ENCODE peak calls at places on chromosomes 4 and X, in four cellular contexts. One of them, this sample, is unnamed.

GRCh38 chr4:62252728-62253127 is 1052.6 kb downstream of the ADGRL3 start:
- DNase-seq in heart right ventricle: no peak
- DNase-seq in fibroblast of lung: no peak
- DNase-seq in hepatocyte: no peak
- DNase-seq in this sample: no peak

GRCh38 chrX:125295337-125295736 is 24.3 kb upstream of the TEX13C start:
- DNase-seq in heart right ventricle: no peak
- DNase-seq in fibroblast of lung: no peak
- DNase-seq in hepatocyte: no peak
- DNase-seq in this sample: no peak

GRCh38 chr4:2059034-2059725 is at the start of gene NAT8L:
- DNase-seq in heart right ventricle: no peak
- DNase-seq in fibroblast of lung: no peak
- DNase-seq in hepatocyte: peak; percentile 62
- DNase-seq in this sample: no peak

GRCh38 chr4:124334119-124334518 is 378.4 kb downstream of the ANKRD50 start:
- DNase-seq in heart right ventricle: peak; percentile 56
- DNase-seq in fibroblast of lung: peak; percentile 77
- DNase-seq in hepatocyte: peak; percentile 80
- DNase-seq in this sample: peak; percentile 52

GRCh38 chr4:125522992-125523391 is 208.2 kb downstream of the FAT4 start:
- DNase-seq in heart right ventricle: no peak
- DNase-seq in fibroblast of lung: no peak
- DNase-seq in hepatocyte: peak; percentile 5
- DNase-seq in this sample: no peak

GRCh38 chrX:155027509-155028066 is 944 bp downstream of the FUNDC2 start:
- DNase-seq in heart right ventricle: peak; percentile 27
- DNase-seq in fibroblast of lung: peak; percentile 77
- DNase-seq in hepatocyte: peak; percentile 49
- DNase-seq in this sample: peak; percentile 37

GRCh38 chr4:188076169-188076568 is 33.2 kb downstream of the TRIML2 start:
- DNase-seq in heart right ventricle: no peak
- DNase-seq in fibroblast of lung: no peak
- DNase-seq in hepatocyte: no peak
- DNase-seq in this sample: no peak

GRCh38 chr4:15958562-15958961 is 4.4 kb downstream of the FGFBP2 start:
- DNase-seq in heart right ventricle: no peak
- DNase-seq in fibroblast of lung: no peak
- DNase-seq in hepatocyte: no peak
- DNase-seq in this sample: no peak

GRCh38 chrX:105116541-105116940 is 104.0 kb downstream of the TEX13A start:
- DNase-seq in heart right ventricle: no peak
- DNase-seq in fibroblast of lung: no peak
- DNase-seq in hepatocyte: no peak
- DNase-seq in this sample: no peak

GRCh38 chr4:38189445-38189844 is 229.2 kb downstream of the PTTG2 start:
- DNase-seq in heart right ventricle: no peak
- DNase-seq in fibroblast of lung: peak; percentile 88
- DNase-seq in hepatocyte: no peak
- DNase-seq in this sample: no peak

DNA sequence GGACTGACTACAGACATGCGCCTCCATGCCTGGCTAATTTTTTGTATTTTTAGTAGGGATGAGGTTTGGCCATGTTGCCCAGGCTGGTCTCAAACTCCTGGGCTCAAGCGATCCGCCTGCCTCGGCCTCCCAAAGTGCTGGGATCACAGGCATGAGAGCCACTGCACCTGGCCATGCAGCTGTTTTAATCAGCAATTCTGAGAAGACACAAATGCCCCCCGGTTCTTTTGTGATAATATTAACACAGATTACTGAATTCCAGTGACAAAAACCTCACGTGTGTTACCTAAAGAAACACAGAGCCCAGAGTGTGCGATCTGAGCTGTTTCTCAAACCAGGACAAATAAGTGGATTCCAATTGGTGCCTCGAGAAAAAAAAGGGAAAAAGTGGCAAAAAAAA is 17.4 kb downstream of the DHRSX start:
- DNase-seq in heart right ventricle: no peak
- DNase-seq in fibroblast of lung: no peak
- DNase-seq in hepatocyte: no peak
- DNase-seq in this sample: no peak
- H3K4me1 ChIP-seq in heart right ventricle: peaks cover 30% of the 10 kb centered on the region
- H3K4me1 ChIP-seq in fibroblast of lung: peaks cover 9% of the 10 kb centered on the region
- H3K4me1 ChIP-seq in hepatocyte: no peaks in the 10 kb centered on the region
- H3K4me1 ChIP-seq in this sample: no peaks in the 10 kb centered on the region

DNA sequence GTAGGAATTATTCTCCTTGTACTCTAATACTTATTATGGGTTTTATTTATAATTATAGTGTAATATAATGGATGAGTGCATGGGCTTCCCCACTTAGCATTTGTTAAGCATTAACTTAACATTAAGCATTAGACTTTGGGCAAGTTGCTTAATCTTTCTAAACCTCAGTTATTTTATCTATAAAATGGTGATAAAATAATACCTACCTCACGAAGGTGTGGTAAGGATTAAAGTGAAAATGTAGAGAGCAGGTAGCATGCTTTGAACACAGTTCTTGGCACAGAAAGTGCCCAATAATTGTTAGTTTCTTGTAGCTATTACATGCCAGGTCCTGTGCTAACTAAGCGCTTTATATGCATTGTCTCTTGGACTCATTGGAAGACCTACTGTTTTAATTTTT is 2.6 kb downstream of the MSMO1 start:
- DNase-seq in heart right ventricle: no peak
- DNase-seq in fibroblast of lung: no peak
- DNase-seq in hepatocyte: no peak
- DNase-seq in this sample: peak; percentile 54
- H3K4me3 ChIP-seq in heart right ventricle: no peak overlapping the region
- H3K4me3 ChIP-seq in fibroblast of lung: peak overlapping the region; percentile 86
- H3K4me3 ChIP-seq in hepatocyte: peak overlapping the region; percentile 38
- H3K4me3 ChIP-seq in this sample: no peak overlapping the region

GRCh38 chr4:138218976-138219375 is 23.2 kb downstream of the SLC7A11 start:
- DNase-seq in heart right ventricle: no peak
- DNase-seq in fibroblast of lung: no peak
- DNase-seq in hepatocyte: no peak
- DNase-seq in this sample: no peak
- H3K36me3 ChIP-seq in heart right ventricle: no peaks in the 10 kb centered on the region
- H3K36me3 ChIP-seq in fibroblast of lung: peaks cover 2% of the 10 kb centered on the region
- H3K36me3 ChIP-seq in hepatocyte: no peaks in the 10 kb centered on the region
- H3K36me3 ChIP-seq in this sample: no peaks in the 10 kb centered on the region

GRCh38 chr4:163592207-163592606 is 97.7 kb downstream of the TMA16 start:
- DNase-seq in heart right ventricle: no peak
- DNase-seq in fibroblast of lung: no peak
- DNase-seq in hepatocyte: no peak
- DNase-seq in this sample: no peak
- H3K4me1 ChIP-seq in heart right ventricle: no peaks in the 10 kb centered on the region
- H3K4me1 ChIP-seq in fibroblast of lung: no peaks in the 10 kb centered on the region
- H3K4me1 ChIP-seq in hepatocyte: peaks cover 4% of the 10 kb centered on the region
- H3K4me1 ChIP-seq in this sample: no peaks in the 10 kb centered on the region

GRCh38 chrX:134601240-134601639 is 57.0 kb downstream of the PLAC1 start:
- DNase-seq in heart right ventricle: no peak
- DNase-seq in fibroblast of lung: peak; percentile 49
- DNase-seq in hepatocyte: no peak
- DNase-seq in this sample: no peak

GRCh38 chrX:134599173-134599914 is 58.9 kb downstream of the PLAC1 start:
- DNase-seq in heart right ventricle: peak; percentile 5
- DNase-seq in fibroblast of lung: peak; percentile 53
- DNase-seq in hepatocyte: no peak
- DNase-seq in this sample: no peak

GRCh38 chrX:134603806-134604700 is 54.2 kb downstream of the PLAC1 start:
- DNase-seq in heart right ventricle: no peak
- DNase-seq in fibroblast of lung: peak; percentile 86
- DNase-seq in hepatocyte: no peak
- DNase-seq in this sample: no peak

GRCh38 chrX:134602410-134602809 is 55.9 kb downstream of the PLAC1 start:
- DNase-seq in heart right ventricle: no peak
- DNase-seq in fibroblast of lung: no peak
- DNase-seq in hepatocyte: no peak
- DNase-seq in this sample: no peak

DNA sequence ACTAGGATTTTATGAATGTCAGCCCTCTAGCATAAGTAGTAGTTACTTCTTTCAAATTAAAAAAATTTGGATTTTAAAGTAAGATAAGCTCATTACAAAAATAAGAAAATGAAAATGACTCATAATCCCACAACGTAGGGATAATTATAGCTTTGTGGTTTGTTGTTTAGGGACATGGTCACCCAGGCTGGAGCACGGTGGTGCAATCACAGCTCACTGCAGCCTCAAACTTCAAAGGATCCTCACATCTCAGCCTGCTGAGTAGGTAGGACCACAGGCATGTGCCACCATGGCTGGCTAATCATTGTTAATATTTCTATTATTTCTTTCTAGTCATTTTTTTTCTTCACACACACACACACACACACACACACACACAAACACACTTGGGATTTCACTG is 57.6 kb downstream of the PLAC1 start:
- DNase-seq in heart right ventricle: no peak
- DNase-seq in fibroblast of lung: peak; percentile 74
- DNase-seq in hepatocyte: no peak
- DNase-seq in this sample: no peak
- H3K4me3 ChIP-seq in heart right ventricle: no peak overlapping the region
- H3K4me3 ChIP-seq in fibroblast of lung: no peak overlapping the region
- H3K4me3 ChIP-seq in hepatocyte: no peak overlapping the region
- H3K4me3 ChIP-seq in this sample: no peak overlapping the region

DNA sequence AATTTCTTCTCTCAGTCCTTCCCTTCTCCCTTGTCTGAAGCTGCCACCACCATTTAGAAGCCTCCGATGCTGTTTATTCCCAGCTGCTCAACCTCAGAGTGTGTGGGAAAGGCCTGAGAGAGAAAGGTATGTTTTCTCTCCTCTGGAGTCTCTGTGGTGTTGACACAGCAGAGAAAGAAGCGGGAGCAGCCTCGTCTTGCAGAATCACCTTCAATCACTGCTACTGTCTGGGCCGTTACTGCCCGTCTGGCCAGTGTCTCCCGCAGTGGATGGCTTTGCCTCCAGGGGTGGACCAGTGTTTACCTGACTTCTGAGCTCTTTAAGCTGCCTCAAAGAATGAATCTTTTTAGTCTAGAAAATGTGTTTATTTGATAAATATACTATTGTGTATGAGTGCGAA is 148.9 kb upstream of the FAM47C start:
- DNase-seq in heart right ventricle: no peak
- DNase-seq in fibroblast of lung: no peak
- DNase-seq in hepatocyte: no peak
- DNase-seq in this sample: no peak
- H3K36me3 ChIP-seq in heart right ventricle: no peaks in the 10 kb centered on the region
- H3K36me3 ChIP-seq in fibroblast of lung: no peaks in the 10 kb centered on the region
- H3K36me3 ChIP-seq in hepatocyte: no peaks in the 10 kb centered on the region
- H3K36me3 ChIP-seq in this sample: no peaks in the 10 kb centered on the region

This sample was measured in small intestine.